ENCODE peak calls at places on chromosomes 1 and 21, in nine cellular contexts. One of them, this sample, is unnamed. For H3K27me3, the result is how much of the 10 kb centered on the place peaks cover.

GRCh38 chr1:182927693-182928433 is 25.1 kb downstream of the SHCBP1L start:
- DNase-seq in mammary epithelial cell: no peak
- DNase-seq in IMR-90: no peak
- DNase-seq in tibial nerve: no peak
- DNase-seq in psoas muscle: no peak
- DNase-seq in Peyer's patch: no peak
- DNase-seq in AG04450: no peak
- DNase-seq in upper lobe of right lung: no peak
- DNase-seq in esophagus squamous epithelium: no peak
- DNase-seq in this sample: no peak

GRCh38 chr1:206907304-206907991 is 10.2 kb downstream of the IL24 start:
- DNase-seq in upper lobe of right lung: no peak
- DNase-seq in AG04450: no peak
- DNase-seq in IMR-90: no peak
- DNase-seq in esophagus squamous epithelium: no peak
- DNase-seq in tibial nerve: no peak
- DNase-seq in mammary epithelial cell: no peak
- DNase-seq in Peyer's patch: no peak
- DNase-seq in psoas muscle: peak
- DNase-seq in this sample: no peak

GRCh38 chr1:107964397-107965111 is 426 bp downstream of the VAV3 start:
- DNase-seq in esophagus squamous epithelium: no peak
- DNase-seq in AG04450: no peak
- DNase-seq in tibial nerve: no peak
- DNase-seq in upper lobe of right lung: peak
- DNase-seq in psoas muscle: peak
- DNase-seq in Peyer's patch: peak
- DNase-seq in mammary epithelial cell: peak
- DNase-seq in IMR-90: no peak
- DNase-seq in this sample: peak

GRCh38 chr1:6367381-6368007 is 26.1 kb downstream of the ACOT7 start:
- DNase-seq in upper lobe of right lung: no peak
- DNase-seq in tibial nerve: no peak
- DNase-seq in AG04450: no peak
- DNase-seq in mammary epithelial cell: peak
- DNase-seq in psoas muscle: no peak
- DNase-seq in IMR-90: peak
- DNase-seq in Peyer's patch: no peak
- DNase-seq in esophagus squamous epithelium: no peak
- DNase-seq in this sample: no peak

GRCh38 chr1:44401256-44402228 is 3.5 kb upstream of the RNF220 start:
- DNase-seq in upper lobe of right lung: no peak
- DNase-seq in Peyer's patch: no peak
- DNase-seq in esophagus squamous epithelium: no peak
- DNase-seq in IMR-90: no peak
- DNase-seq in psoas muscle: no peak
- DNase-seq in AG04450: no peak
- DNase-seq in mammary epithelial cell: no peak
- DNase-seq in tibial nerve: no peak
- DNase-seq in this sample: no peak

GRCh38 chr21:16192900-16193299 is 463.1 kb downstream of the USP25 start:
- DNase-seq in psoas muscle: no peak
- DNase-seq in AG04450: no peak
- DNase-seq in Peyer's patch: no peak
- DNase-seq in tibial nerve: no peak
- DNase-seq in IMR-90: peak
- DNase-seq in upper lobe of right lung: no peak
- DNase-seq in mammary epithelial cell: peak
- DNase-seq in esophagus squamous epithelium: no peak
- DNase-seq in this sample: no peak

GRCh38 chr21:39326607-39327307 is 13.3 kb upstream of the BRWD1 start:
- DNase-seq in tibial nerve: no peak
- DNase-seq in IMR-90: no peak
- DNase-seq in psoas muscle: no peak
- DNase-seq in upper lobe of right lung: no peak
- DNase-seq in mammary epithelial cell: no peak
- DNase-seq in AG04450: no peak
- DNase-seq in esophagus squamous epithelium: no peak
- DNase-seq in Peyer's patch: no peak
- DNase-seq in this sample: no peak

GRCh38 chr1:168767885-168768584 is 39.0 kb upstream of the DPT start:
- DNase-seq in tibial nerve: no peak
- DNase-seq in psoas muscle: no peak
- DNase-seq in AG04450: no peak
- DNase-seq in upper lobe of right lung: no peak
- DNase-seq in Peyer's patch: no peak
- DNase-seq in IMR-90: peak
- DNase-seq in esophagus squamous epithelium: no peak
- DNase-seq in mammary epithelial cell: peak
- DNase-seq in this sample: no peak

GRCh38 chr1:10784998-10785854 is 11.2 kb downstream of the CASZ1 start:
- DNase-seq in upper lobe of right lung: no peak
- DNase-seq in esophagus squamous epithelium: no peak
- DNase-seq in mammary epithelial cell: no peak
- DNase-seq in IMR-90: no peak
- DNase-seq in tibial nerve: no peak
- DNase-seq in Peyer's patch: no peak
- DNase-seq in AG04450: no peak
- DNase-seq in psoas muscle: no peak
- DNase-seq in this sample: peak

GRCh38 chr1:172326171-172326570 is 94.3 kb upstream of the C1orf105 start:
- DNase-seq in mammary epithelial cell: no peak
- DNase-seq in esophagus squamous epithelium: no peak
- DNase-seq in Peyer's patch: no peak
- DNase-seq in upper lobe of right lung: no peak
- DNase-seq in IMR-90: peak
- DNase-seq in psoas muscle: no peak
- DNase-seq in AG04450: no peak
- DNase-seq in tibial nerve: no peak
- DNase-seq in this sample: no peak

GRCh38 chr1:70072239-70072751 is 133.1 kb downstream of the LRRC40 start:
- DNase-seq in psoas muscle: no peak
- DNase-seq in IMR-90: peak
- DNase-seq in tibial nerve: no peak
- DNase-seq in AG04450: peak
- DNase-seq in mammary epithelial cell: peak
- DNase-seq in Peyer's patch: no peak
- DNase-seq in esophagus squamous epithelium: no peak
- DNase-seq in upper lobe of right lung: no peak
- DNase-seq in this sample: no peak

GRCh38 chr1:13699510-13699909 is 478 bp upstream of the PRDM2 start:
- DNase-seq in psoas muscle: no peak
- DNase-seq in mammary epithelial cell: no peak
- DNase-seq in AG04450: no peak
- DNase-seq in tibial nerve: no peak
- DNase-seq in Peyer's patch: peak
- DNase-seq in IMR-90: no peak
- DNase-seq in esophagus squamous epithelium: no peak
- DNase-seq in upper lobe of right lung: no peak
- DNase-seq in this sample: peak

GRCh38 chr1:228102791-228103620 is at the start of gene C1orf35:
- DNase-seq in IMR-90: peak
- DNase-seq in esophagus squamous epithelium: peak
- DNase-seq in psoas muscle: peak
- DNase-seq in AG04450: peak
- DNase-seq in upper lobe of right lung: peak
- DNase-seq in mammary epithelial cell: peak
- DNase-seq in Peyer's patch: peak
- DNase-seq in tibial nerve: peak
- DNase-seq in this sample: peak

GRCh38 chr1:234781241-234782056 is 171.5 kb upstream of the IRF2BP2 start:
- DNase-seq in esophagus squamous epithelium: no peak
- DNase-seq in tibial nerve: no peak
- DNase-seq in psoas muscle: no peak
- DNase-seq in upper lobe of right lung: no peak
- DNase-seq in Peyer's patch: peak
- DNase-seq in mammary epithelial cell: no peak
- DNase-seq in IMR-90: peak
- DNase-seq in AG04450: no peak
- DNase-seq in this sample: peak

GRCh38 chr1:27205819-27206218 is 28.6 kb upstream of the WDTC1 start:
- DNase-seq in tibial nerve: no peak
- DNase-seq in psoas muscle: no peak
- DNase-seq in mammary epithelial cell: no peak
- DNase-seq in IMR-90: no peak
- DNase-seq in upper lobe of right lung: no peak
- DNase-seq in Peyer's patch: no peak
- DNase-seq in AG04450: no peak
- DNase-seq in esophagus squamous epithelium: no peak
- DNase-seq in this sample: no peak

GRCh38 chr1:234931404-234931973 is 197.1 kb downstream of the TOMM20 start:
- DNase-seq in psoas muscle: no peak
- DNase-seq in AG04450: no peak
- DNase-seq in upper lobe of right lung: no peak
- DNase-seq in esophagus squamous epithelium: no peak
- DNase-seq in tibial nerve: no peak
- DNase-seq in Peyer's patch: peak
- DNase-seq in mammary epithelial cell: no peak
- DNase-seq in IMR-90: no peak
- DNase-seq in this sample: no peak

GRCh38 chr1:89699451-89699986 is 66.6 kb downstream of the LRRC8C start:
- DNase-seq in esophagus squamous epithelium: no peak
- DNase-seq in psoas muscle: no peak
- DNase-seq in Peyer's patch: no peak
- DNase-seq in AG04450: no peak
- DNase-seq in mammary epithelial cell: no peak
- DNase-seq in IMR-90: no peak
- DNase-seq in tibial nerve: no peak
- DNase-seq in upper lobe of right lung: no peak
- DNase-seq in this sample: no peak

GRCh38 chr1:19361231-19362147 is 49.4 kb downstream of the SLC66A1 start:
- DNase-seq in AG04450: no peak
- DNase-seq in Peyer's patch: no peak
- DNase-seq in esophagus squamous epithelium: no peak
- DNase-seq in upper lobe of right lung: no peak
- DNase-seq in tibial nerve: no peak
- DNase-seq in IMR-90: peak
- DNase-seq in mammary epithelial cell: peak
- DNase-seq in psoas muscle: no peak
- DNase-seq in this sample: no peak

GRCh38 chr1:230568008-230568407 is 74.3 kb upstream of the COG2 start:
- DNase-seq in AG04450: peak
- DNase-seq in psoas muscle: no peak
- DNase-seq in mammary epithelial cell: peak
- DNase-seq in IMR-90: peak
- DNase-seq in tibial nerve: no peak
- DNase-seq in upper lobe of right lung: no peak
- DNase-seq in esophagus squamous epithelium: no peak
- DNase-seq in Peyer's patch: no peak
- DNase-seq in this sample: peak

GRCh38 chr1:201229095-201229494 is 38.5 kb downstream of the IGFN1 start:
- DNase-seq in esophagus squamous epithelium: no peak
- DNase-seq in tibial nerve: no peak
- DNase-seq in IMR-90: no peak
- DNase-seq in AG04450: no peak
- DNase-seq in upper lobe of right lung: peak
- DNase-seq in psoas muscle: no peak
- DNase-seq in mammary epithelial cell: no peak
- DNase-seq in Peyer's patch: peak
- DNase-seq in this sample: no peak
- H3K4me3 ChIP-seq in esophagus squamous epithelium: no peak
- H3K4me3 ChIP-seq in tibial nerve: no peak
- H3K4me3 ChIP-seq in IMR-90: no peak
- H3K4me3 ChIP-seq in AG04450: no peak
- H3K4me3 ChIP-seq in upper lobe of right lung: no peak
- H3K4me3 ChIP-seq in psoas muscle: no peak
- H3K4me3 ChIP-seq in mammary epithelial cell: no peak
- H3K4me3 ChIP-seq in Peyer's patch: no peak
- H3K4me3 ChIP-seq in this sample: no peak

DNA sequence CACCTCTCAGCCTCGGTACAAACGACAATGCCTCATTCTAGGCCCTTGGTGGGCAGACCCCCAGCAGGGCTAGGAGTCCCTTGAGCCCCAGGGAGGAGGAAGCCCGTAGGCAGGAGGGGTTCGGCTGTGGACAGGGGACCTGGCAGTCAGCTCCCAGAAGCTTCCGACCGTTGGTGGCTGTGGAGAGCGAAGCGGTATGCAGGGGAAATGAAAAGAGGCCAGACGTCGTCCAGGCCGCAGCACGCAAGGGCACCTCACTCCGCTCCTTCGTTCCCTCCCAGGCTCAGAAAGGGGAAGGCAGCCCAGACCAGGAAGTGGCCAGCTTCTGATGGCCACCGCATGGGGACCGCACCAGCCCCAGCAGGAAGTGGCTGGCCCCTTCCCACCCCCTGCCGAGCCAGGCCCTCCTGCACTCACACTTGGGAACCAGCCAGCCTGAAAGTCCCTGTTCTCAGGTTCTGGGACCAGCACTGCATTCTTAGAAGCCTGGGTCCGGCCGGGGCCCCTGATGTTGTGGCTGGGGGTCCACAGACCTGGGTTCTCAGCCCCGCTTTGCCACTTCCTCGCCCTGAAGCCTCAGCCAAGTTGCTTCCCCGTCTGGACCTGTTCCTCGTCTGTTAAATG is 103.9 kb upstream of the RUNX3 start:
- DNase-seq in Peyer's patch: peak
- DNase-seq in mammary epithelial cell: no peak
- DNase-seq in AG04450: no peak
- DNase-seq in psoas muscle: peak
- DNase-seq in upper lobe of right lung: peak
- DNase-seq in tibial nerve: no peak
- DNase-seq in esophagus squamous epithelium: no peak
- DNase-seq in IMR-90: no peak
- DNase-seq in this sample: peak
- H3K27ac ChIP-seq in Peyer's patch: peak
- H3K27ac ChIP-seq in mammary epithelial cell: no peak
- H3K27ac ChIP-seq in AG04450: no peak
- H3K27ac ChIP-seq in psoas muscle: no peak
- H3K27ac ChIP-seq in upper lobe of right lung: peak
- H3K27ac ChIP-seq in tibial nerve: no peak
- H3K27ac ChIP-seq in esophagus squamous epithelium: no peak
- H3K27ac ChIP-seq in IMR-90: no peak
- H3K27ac ChIP-seq in this sample: peak

DNA sequence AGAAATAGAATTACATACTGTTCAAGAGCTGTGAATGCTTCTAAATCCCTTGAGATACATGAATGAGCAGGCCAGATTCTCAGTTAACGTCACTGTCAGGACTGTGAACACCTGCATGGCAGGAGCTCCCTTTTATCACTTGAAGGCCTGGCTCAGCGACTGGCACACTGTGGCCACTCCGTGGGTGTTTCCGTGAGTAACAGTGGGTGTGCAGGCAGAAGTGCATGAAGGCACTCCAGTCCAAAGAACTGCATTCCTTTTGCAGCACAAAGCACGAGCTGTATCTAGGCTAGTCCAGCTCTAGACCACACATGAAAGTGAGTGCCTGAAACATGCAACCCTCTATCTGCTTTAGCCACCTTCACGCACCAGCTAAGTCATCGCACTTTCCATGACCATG is 9.6 kb upstream of the SIM2 start:
- DNase-seq in IMR-90: no peak
- DNase-seq in esophagus squamous epithelium: no peak
- DNase-seq in AG04450: no peak
- DNase-seq in upper lobe of right lung: no peak
- DNase-seq in Peyer's patch: no peak
- DNase-seq in mammary epithelial cell: no peak
- DNase-seq in tibial nerve: no peak
- DNase-seq in psoas muscle: no peak
- DNase-seq in this sample: no peak
- H3K27me3 ChIP-seq in IMR-90: half or more
- H3K27me3 ChIP-seq in esophagus squamous epithelium: under half
- H3K27me3 ChIP-seq in AG04450: half or more
- H3K27me3 ChIP-seq in upper lobe of right lung: half or more
- H3K27me3 ChIP-seq in Peyer's patch: under half
- H3K27me3 ChIP-seq in mammary epithelial cell: under half
- H3K27me3 ChIP-seq in tibial nerve: half or more
- H3K27me3 ChIP-seq in psoas muscle: under half
- H3K27me3 ChIP-seq in this sample: under half

GRCh38 chr1:164708596-164708995 is 149.6 kb downstream of the PBX1 start:
- DNase-seq in tibial nerve: no peak
- DNase-seq in IMR-90: no peak
- DNase-seq in esophagus squamous epithelium: no peak
- DNase-seq in AG04450: no peak
- DNase-seq in Peyer's patch: no peak
- DNase-seq in mammary epithelial cell: no peak
- DNase-seq in upper lobe of right lung: no peak
- DNase-seq in psoas muscle: no peak
- DNase-seq in this sample: no peak
- H3K4me3 ChIP-seq in tibial nerve: no peak
- H3K4me3 ChIP-seq in IMR-90: no peak
- H3K4me3 ChIP-seq in esophagus squamous epithelium: no peak
- H3K4me3 ChIP-seq in AG04450: no peak
- H3K4me3 ChIP-seq in Peyer's patch: no peak
- H3K4me3 ChIP-seq in mammary epithelial cell: no peak
- H3K4me3 ChIP-seq in upper lobe of right lung: no peak
- H3K4me3 ChIP-seq in psoas muscle: no peak
- H3K4me3 ChIP-seq in this sample: no peak